ENCODE peak calls at places on chromosome 16, in eight cellular contexts. I is pulmonary artery endothelial cell; Z is left cardiac atrium; T is GM04503; X is tibial nerve; N is CD4-positive, alpha-beta T cell; R is AG09309; L is effector CD4-positive, alpha-beta T cell. D is an unnamed sample.

GRCh38 chr16:4517812-4518211 is 20.8 kb downstream of the CDIP1 start:
- DNase-seq in I (no peak), Z (no peak), T (no peak), X (no peak), N (no peak), R (no peak), L (no peak), D (no peak)

GRCh38 chr16:48366165-48367093 is 18.8 kb downstream of the SIAH1 start:
- DNase-seq in I (no peak), Z (no peak), T (peak), X (no peak), N (peak), R (peak), L (peak), D (peak)

GRCh38 chr16:72311426-72311825 is 139.5 kb upstream of the PMFBP1 start:
- DNase-seq in I (no peak), Z (no peak), T (no peak), X (no peak), N (no peak), R (peak), L (no peak), D (no peak)

GRCh38 chr16:75256059-75256870 is 4.8 kb upstream of the BCAR1 start:
- DNase-seq in I (no peak), Z (peak), T (no peak), X (no peak), N (no peak), R (no peak), L (no peak), D (peak)

GRCh38 chr16:78428193-78428592 is 328.7 kb downstream of the WWOX start:
- DNase-seq in I (no peak), Z (no peak), T (no peak), X (no peak), N (no peak), R (no peak), L (no peak), D (no peak)

GRCh38 chr16:48381201-48381600 is 4.0 kb downstream of the SIAH1 start:
- DNase-seq in I (no peak), Z (no peak), T (no peak), X (no peak), N (no peak), R (no peak), L (no peak), D (no peak)

GRCh38 chr16:85910073-85910853 is 11.3 kb downstream of the IRF8 start:
- DNase-seq in I (no peak), Z (no peak), T (no peak), X (no peak), N (no peak), R (no peak), L (no peak), D (no peak)

GRCh38 chr16:57258910-57259475 is 13.9 kb downstream of the ARL2BP start:
- DNase-seq in I (no peak), Z (peak), T (no peak), X (no peak), N (no peak), R (no peak), L (no peak), D (peak)

GRCh38 chr16:21150375-21151001 is at the start of gene DNAH3:
- DNase-seq in I (no peak), Z (no peak), T (no peak), X (no peak), N (no peak), R (no peak), L (no peak), D (no peak)

GRCh38 chr16:27475561-27475960 is 73.6 kb downstream of the IL21R start:
- DNase-seq in I (peak), Z (no peak), T (peak), X (no peak), N (no peak), R (peak), L (no peak), D (no peak)

GRCh38 chr16:73000907-73001521 is 46.9 kb downstream of the ZFHX3 start:
- DNase-seq in I (no peak), Z (peak), T (no peak), X (no peak), N (no peak), R (no peak), L (no peak), D (no peak)

GRCh38 chr16:68420366-68420765 is 27.9 kb downstream of the SMPD3 start:
- DNase-seq in I (no peak), Z (no peak), T (no peak), X (no peak), N (no peak), R (no peak), L (no peak), D (no peak)

GRCh38 chr16:28295213-28295612 is 2.9 kb downstream of the SBK1 start:
- DNase-seq in I (no peak), Z (no peak), T (no peak), X (no peak), N (no peak), R (no peak), L (no peak), D (no peak)

GRCh38 chr16:87278191-87279093 is 38.8 kb downstream of the C16orf95 start:
- DNase-seq in I (peak), Z (peak), T (peak), X (peak), N (no peak), R (peak), L (peak), D (peak)

GRCh38 chr16:2339521-2340484 is 725 bp downstream of the ABCA3 start:
- DNase-seq in I (no peak), Z (peak), T (no peak), X (no peak), N (peak), R (no peak), L (peak), D (peak)

GRCh38 chr16:51982715-51983680 is 563.9 kb downstream of the TOX3 start:
- DNase-seq in I (no peak), Z (no peak), T (no peak), X (no peak), N (no peak), R (peak), L (no peak), D (no peak)

GRCh38 chr16:86195863-86196630 is 297.1 kb downstream of the IRF8 start:
- DNase-seq in I (no peak), Z (no peak), T (no peak), X (no peak), N (no peak), R (no peak), L (no peak), D (no peak)

GRCh38 chr16:68083861-68084503 is 1.2 kb upstream of the NFATC3 start:
- DNase-seq in I (no peak), Z (no peak), T (no peak), X (peak), N (no peak), R (no peak), L (no peak), D (peak)

GRCh38 chr16:46727630-46728029 is 20.5 kb downstream of the MYLK3 start:
- DNase-seq in I (no peak), Z (no peak), T (no peak), X (no peak), N (no peak), R (no peak), L (no peak), D (no peak)

D was measured in sigmoid colon.